ENCODE peak calls at places on chromosomes 3 and 15, in four cellular contexts. U is GM12878, V is GM12891, L is K562. K is an unnamed sample.

GRCh38 chr3:11168881-11169805 is 14.8 kb downstream of the HRH1 start:
- DNase-seq in U (no peak), L (no peak), V (no peak), K (no peak)

GRCh38 chr3:182710557-182711157 is 82.6 kb upstream of the ATP11B start:
- DNase-seq in L (peak; percentile 47), V (no peak), U (no peak), K (no peak)

GRCh38 chr15:91929509-91929908 is 76.0 kb downstream of the SLCO3A1 start:
- DNase-seq in U (no peak), L (no peak), V (no peak), K (no peak)

GRCh38 chr15:51375966-51376640 is 34.6 kb downstream of the GLDN start:
- DNase-seq in U (no peak), L (no peak), V (no peak), K (no peak)

GRCh38 chr15:99722406-99722805 is 10.8 kb downstream of the LYSMD4 start:
- DNase-seq in L (no peak), U (no peak), V (no peak), K (no peak)

GRCh38 chr3:149792485-149793270 is at the start of gene ANKUB1:
- DNase-seq in L (no peak), U (no peak), V (no peak), K (no peak)

GRCh38 chr15:88057836-88058235 is 198.7 kb downstream of the NTRK3 start:
- DNase-seq in V (no peak), U (no peak), L (no peak), K (no peak)

GRCh38 chr3:74839591-74839990 is 225.1 kb upstream of the CNTN3 start:
- DNase-seq in U (no peak), L (no peak), V (no peak), K (no peak)

GRCh38 chr3:5212625-5213573 is 25.4 kb downstream of the EDEM1 start:
- DNase-seq in L (no peak), V (no peak), U (no peak), K (no peak)

GRCh38 chr15:63600646-63601025 is 3.4 kb downstream of the FBXL22 start:
- DNase-seq in U (peak; percentile 77), V (peak; percentile 85), L (no peak), K (peak; percentile 87)

GRCh38 chr15:77075528-77075927 is 4.6 kb upstream of the TSPAN3 start:
- DNase-seq in V (no peak), U (no peak), L (no peak), K (no peak)

GRCh38 chr3:178436773-178437172 is 99.5 kb upstream of the KCNMB2 start:
- DNase-seq in L (peak; percentile 14), V (peak; percentile 11), U (no peak), K (no peak)

GRCh38 chr3:81485444-81485865 is 276.0 kb downstream of the GBE1 start:
- DNase-seq in L (no peak), V (peak; percentile 3), U (peak; percentile 38), K (no peak)

GRCh38 chr3:46903341-46904302 is 26.1 kb downstream of the PTH1R start:
- DNase-seq in U (no peak), V (no peak), L (peak; percentile 69), K (no peak)

GRCh38 chr3:52076900-52077299 is 20.5 kb upstream of the DUSP7 start:
- DNase-seq in V (no peak), U (no peak), L (no peak), K (no peak)

GRCh38 chr3:197222816-197223419 is 75.5 kb downstream of the DLG1 start:
- DNase-seq in L (no peak), V (no peak), U (no peak), K (no peak)

GRCh38 chr15:52796742-52797515 is 6.8 kb upstream of the ONECUT1 start:
- DNase-seq in V (no peak), U (no peak), L (no peak), K (no peak)

GRCh38 chr3:99665017-99665416 is 26.6 kb downstream of the COL8A1 start:
- DNase-seq in V (no peak), L (no peak), U (no peak), K (no peak)

GRCh38 chr15:68154923-68155559 is 50.1 kb downstream of the CALML4 start:
- DNase-seq in U (no peak), L (peak; percentile 26), V (no peak), K (peak; percentile 36)

GRCh38 chr3:157329541-157329940 is 107.1 kb upstream of the PTX3 start:
- DNase-seq in U (no peak), L (no peak), V (no peak), K (no peak)

GRCh38 chr3:55765398-55765797 is 278.3 kb upstream of the WNT5A start:
- DNase-seq in L (no peak), U (no peak), V (no peak), K (no peak)

GRCh38 chr3:55160241-55160877 is 232.5 kb upstream of the LRTM1 start:
- DNase-seq in L (no peak), U (peak; percentile 77), V (no peak), K (no peak)

GRCh38 chr3:45940004-45940780 is 3.1 kb upstream of the CXCR6 start:
- DNase-seq in U (no peak), V (no peak), L (no peak), K (no peak)

GRCh38 chr15:34621675-34622074 is 38.2 kb upstream of the GOLGA8B start:
- DNase-seq in V (no peak), L (peak; percentile 9), U (no peak), K (no peak)

GRCh38 chr3:184711366-184712247 is at the start of gene MAGEF1:
- DNase-seq in V (peak; percentile 75), L (peak; percentile 81), U (peak; percentile 24), K (peak; percentile 66)

GRCh38 chr3:74302274-74302673 is 312.2 kb downstream of the CNTN3 start:
- DNase-seq in V (no peak), U (no peak), L (no peak), K (no peak)

DNA sequence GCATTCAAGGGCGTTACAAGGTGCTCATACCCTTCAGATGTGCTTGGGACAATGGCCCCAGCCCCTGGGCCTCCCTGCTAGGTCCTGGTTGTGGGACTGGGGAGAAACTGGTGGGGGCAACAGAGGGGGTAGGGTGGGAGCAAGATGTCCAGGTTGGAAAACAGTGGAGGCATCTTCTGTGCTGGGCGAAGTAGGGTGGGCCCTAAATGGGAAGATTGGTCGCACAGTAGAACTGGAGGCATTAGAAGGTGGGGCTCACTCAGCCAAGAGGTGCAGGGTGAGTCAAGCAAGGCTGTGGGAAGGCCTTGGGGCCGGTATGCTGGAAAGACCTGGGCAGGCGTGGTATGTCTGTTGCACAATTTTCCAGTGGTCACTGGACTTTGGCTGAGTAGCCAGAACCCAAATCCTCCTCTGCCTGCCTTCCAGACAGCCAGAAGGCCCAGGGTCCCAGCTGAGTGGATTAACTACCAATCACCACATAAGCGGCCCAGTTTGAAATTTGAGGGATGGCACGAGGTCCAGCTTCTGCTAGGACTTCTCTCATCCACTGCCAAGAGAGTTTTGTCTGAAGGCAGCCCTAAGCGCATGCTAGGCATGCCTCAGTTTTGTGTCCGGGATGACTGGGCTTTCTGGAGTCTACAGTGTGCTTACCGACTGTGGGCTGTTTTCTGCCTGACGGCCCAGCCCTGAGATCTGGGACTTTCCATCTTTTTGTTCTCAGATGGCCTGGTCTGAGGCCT is 74.6 kb downstream of the LSM3 start:
- DNase-seq in U (no peak), V (no peak), L (no peak), K (no peak)
- TF ChIP-seq SPI1 in U (no peak), V (no peak), L (no peak), K (no peak)

DNA sequence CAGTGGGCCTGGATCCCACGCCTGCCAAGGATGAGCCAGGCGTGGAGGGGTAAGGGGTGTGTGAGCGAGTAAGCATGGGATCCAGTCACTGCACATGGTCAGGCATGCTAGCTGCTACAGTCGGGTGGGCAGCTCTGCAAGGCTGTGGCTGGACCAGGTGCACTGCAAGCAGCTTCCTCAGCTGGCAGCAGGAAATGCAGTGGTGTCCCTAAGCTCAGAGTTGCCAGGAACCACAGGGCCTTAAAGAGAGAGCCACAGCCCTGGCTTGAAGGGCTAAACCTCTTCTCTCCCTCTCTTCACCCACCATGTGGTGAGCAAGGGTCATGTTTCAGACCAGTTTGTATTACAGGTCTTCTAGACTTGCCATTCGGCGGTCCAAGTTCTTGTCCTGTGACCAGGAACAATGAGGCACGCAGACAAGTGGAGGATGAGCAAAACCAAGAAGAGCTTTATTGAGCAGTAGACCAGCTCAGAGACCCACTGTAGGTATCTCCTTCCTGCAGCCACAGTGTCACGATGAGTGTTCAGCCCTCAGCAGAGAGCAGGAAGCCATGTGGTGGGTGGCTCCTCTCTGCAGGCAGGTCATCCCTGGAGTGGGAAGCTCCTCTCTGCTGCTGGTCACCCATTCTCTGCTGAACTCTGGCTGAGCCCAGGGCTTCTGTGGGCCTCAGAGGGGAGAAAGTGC is 511.9 kb downstream of the PYDC2 start:
- DNase-seq in U (no peak), V (no peak), L (no peak), K (no peak)
- TF ChIP-seq SPI1 in U (no peak), V (no peak), L (no peak), K (no peak)

GRCh38 chr3:133905376-133905775 is 9.7 kb upstream of the RAB6B start:
- DNase-seq in V (no peak), L (no peak), U (no peak), K (no peak)
- TF ChIP-seq SPI1 in V (no peak), L (no peak), U (no peak), K (no peak)

DNA sequence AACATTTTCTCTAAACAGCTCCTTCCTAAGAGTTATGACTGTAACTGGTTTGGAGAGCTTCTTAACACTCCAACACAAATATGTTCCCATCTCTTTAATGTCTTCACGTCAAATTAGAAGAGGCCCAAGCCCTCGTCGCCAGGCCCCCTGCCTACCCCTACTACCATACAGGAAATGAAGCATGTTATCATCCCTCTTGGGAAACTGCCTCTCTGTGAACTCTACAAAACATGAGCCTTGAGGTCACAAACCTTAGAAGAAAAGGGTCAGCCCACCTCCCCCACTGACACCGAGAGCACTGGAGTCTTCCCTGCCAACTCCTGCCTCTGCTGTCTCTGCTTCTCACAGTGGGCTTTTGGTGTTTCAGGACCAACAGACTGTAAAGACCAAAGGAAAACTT is 243.1 kb upstream of the STT3B start:
- DNase-seq in L (no peak), U (no peak), V (no peak), K (no peak)
- TF ChIP-seq SPI1 in L (no peak), U (no peak), V (no peak), K (no peak)

GRCh38 chr15:65058394-65059368 is 9.1 kb downstream of the RASL12 start:
- DNase-seq in L (no peak), V (no peak), U (no peak), K (no peak)

GRCh38 chr15:65055201-65055870 is 10.1 kb downstream of the SLC51B start:
- DNase-seq in U (no peak), V (no peak), L (no peak), K (no peak)

GRCh38 chr15:65057549-65057940 is 10.2 kb downstream of the RASL12 start:
- DNase-seq in L (peak; percentile 43), V (no peak), U (no peak), K (no peak)

GRCh38 chr15:65056106-65056505 is 10.9 kb downstream of the SLC51B start:
- DNase-seq in L (no peak), U (no peak), V (no peak), K (no peak)

DNA sequence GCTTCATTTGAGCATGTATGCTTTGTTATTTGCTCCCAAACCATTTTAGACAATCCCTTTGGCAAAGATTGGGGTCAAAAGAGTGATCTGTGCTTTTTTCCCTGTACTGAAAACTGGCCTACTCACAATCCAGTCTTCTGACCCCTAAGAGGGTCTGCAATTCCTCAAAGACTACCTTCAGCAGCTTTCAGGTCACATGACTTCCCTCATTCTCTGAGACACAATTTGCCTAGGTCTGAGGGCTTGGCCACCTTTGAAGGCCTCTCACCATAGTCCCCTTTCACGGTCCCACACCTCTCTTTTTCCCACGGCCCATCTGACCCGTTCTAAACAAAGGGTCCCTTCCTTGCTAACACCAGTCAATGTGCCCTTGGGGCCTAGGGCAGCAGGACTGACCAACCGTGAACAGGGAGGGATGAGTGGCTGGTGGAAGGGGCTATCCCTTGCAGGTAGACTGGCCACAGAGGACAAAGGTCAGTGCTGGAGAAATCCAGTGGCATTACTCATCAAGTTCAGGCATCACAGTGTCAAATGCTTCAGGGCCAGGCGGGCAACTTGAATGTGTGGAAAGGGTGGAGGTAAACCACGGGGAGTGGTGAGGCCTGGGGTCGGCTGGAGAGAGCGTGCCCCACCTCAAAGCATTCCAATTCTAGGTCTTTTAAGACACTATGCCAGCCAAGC is 10.8 kb downstream of the RASL12 start:
- DNase-seq in V (no peak), U (no peak), L (no peak), K (no peak)
- TF ChIP-seq SPI1 in V (no peak), U (no peak), L (no peak), K (no peak)